ENCODE peak calls at places on chromosome 22, in five cellular contexts. T is A172, L is AG20443, P is Peyer's patch, O is non-pigmented ciliary epithelial cell. E is an unnamed sample.

GRCh38 chr22:33111491-33111890 is 53.3 kb upstream of the SYN3 start:
- DNase-seq in T (no peak), L (no peak), P (no peak), O (no peak), E (no peak)

GRCh38 chr22:48918585-48919186 is 909.0 kb downstream of the BRD1 start:
- DNase-seq in T (no peak), L (no peak), P (no peak), O (no peak), E (no peak)

GRCh38 chr22:19126309-19126666 is 4.1 kb upstream of the DGCR2 start:
- DNase-seq in T (no peak), L (no peak), P (no peak), O (no peak), E (no peak)

GRCh38 chr22:19117111-19117512 is 5.1 kb downstream of the DGCR2 start:
- DNase-seq in T (no peak), L (no peak), P (peak), O (no peak), E (no peak)

GRCh38 chr22:46075764-46076531 is 74.4 kb upstream of the PPARA start:
- DNase-seq in T (no peak), L (no peak), P (peak), O (no peak), E (no peak)

GRCh38 chr22:40486962-40487602 is 116.7 kb downstream of the SGSM3 start:
- DNase-seq in T (no peak), L (no peak), P (no peak), O (no peak), E (no peak)

GRCh38 chr22:28981818-28982499 is 79.7 kb downstream of the C22orf31 start:
- DNase-seq in T (no peak), L (no peak), P (no peak), O (no peak), E (no peak)

GRCh38 chr22:29204617-29205183 is 996 bp upstream of the EMID1 start:
- DNase-seq in T (no peak), L (no peak), P (no peak), O (no peak), E (no peak)

GRCh38 chr22:39457047-39457545 is 284 bp downstream of the MGAT3 start:
- DNase-seq in T (no peak), L (peak), P (no peak), O (no peak), E (no peak)

GRCh38 chr22:19884161-19884953 is 29.7 kb upstream of the GNB1L start:
- DNase-seq in T (no peak), L (no peak), P (peak), O (no peak), E (no peak)

GRCh38 chr22:48340727-48341709 is 1486.7 kb downstream of the BRD1 start:
- DNase-seq in T (no peak), L (no peak), P (peak), O (no peak), E (no peak)

GRCh38 chr22:28799125-28799833 is 1.1 kb downstream of the XBP1 start:
- DNase-seq in T (peak), L (peak), P (no peak), O (peak), E (peak)

GRCh38 chr22:50673231-50674126 is 856 bp downstream of the SHANK3 start:
- DNase-seq in T (no peak), L (peak), P (peak), O (no peak), E (no peak)

GRCh38 chr22:41576877-41577276 is 12.8 kb downstream of the PMM1 start:
- DNase-seq in T (peak), L (peak), P (peak), O (no peak), E (no peak)

GRCh38 chr22:50507421-50507990 is at the start of gene LMF2:
- DNase-seq in T (peak), L (peak), P (peak), O (no peak), E (no peak)

GRCh38 chr22:25059438-25059837 is 106.9 kb downstream of the KIAA1671 start:
- DNase-seq in T (no peak), L (no peak), P (no peak), O (no peak), E (no peak)

GRCh38 chr22:24005201-24005600 is at the start of gene GSTT4:
- DNase-seq in T (no peak), L (peak), P (no peak), O (no peak), E (no peak)

GRCh38 chr22:24928322-24928721 is 18.2 kb downstream of the LHFPL7 start:
- DNase-seq in T (no peak), L (no peak), P (no peak), O (no peak), E (no peak)

GRCh38 chr22:29886601-29887000 is 3.6 kb downstream of the MTMR3 start:
- DNase-seq in T (no peak), L (no peak), P (no peak), O (no peak), E (no peak)

GRCh38 chr22:35212020-35212419 is 45.3 kb upstream of the HMGXB4 start:
- DNase-seq in T (peak), L (no peak), P (no peak), O (no peak), E (peak)

GRCh38 chr22:37189011-37189466 is 992 bp upstream of the C1QTNF6 start:
- DNase-seq in T (peak), L (no peak), P (no peak), O (no peak), E (no peak)

GRCh38 chr22:24803064-24803542 is 2.9 kb upstream of the SGSM1 start:
- DNase-seq in T (peak), L (peak), P (peak), O (no peak), E (no peak)

GRCh38 chr22:46902436-46902835 is 140.0 kb downstream of the TBC1D22A start:
- DNase-seq in T (no peak), L (no peak), P (no peak), O (no peak), E (no peak)

GRCh38 chr22:24432059-24432853 is 4.9 kb downstream of the ADORA2A start:
- DNase-seq in T (peak), L (peak), P (peak), O (no peak), E (no peak)

GRCh38 chr22:23187201-23187600 is 6.9 kb downstream of the BCR start:
- DNase-seq in T (no peak), L (no peak), P (no peak), O (no peak), E (no peak)

GRCh38 chr22:24049978-24050377 is 38.9 kb downstream of the CABIN1 start:
- DNase-seq in T (no peak), L (no peak), P (no peak), O (no peak), E (no peak)

GRCh38 chr22:19820880-19821522 is 33.7 kb downstream of the GNB1L start:
- DNase-seq in T (no peak), L (no peak), P (no peak), O (no peak), E (no peak)

GRCh38 chr22:39382410-39382809 is 17.2 kb upstream of the TAB1 start:
- DNase-seq in T (no peak), L (no peak), P (no peak), O (no peak), E (no peak)

GRCh38 chr22:49333206-49333605 is 494.5 kb downstream of the BRD1 start:
- DNase-seq in T (no peak), L (no peak), P (no peak), O (no peak), E (no peak)

GRCh38 chr22:37199839-37200161 is 11.8 kb upstream of the C1QTNF6 start:
- DNase-seq in T (no peak), L (no peak), P (no peak), O (no peak), E (no peak)

GRCh38 chr22:19632671-19633148 is 81.6 kb upstream of the SEPTIN5 start:
- DNase-seq in T (no peak), L (no peak), P (no peak), O (no peak), E (no peak)

GRCh38 chr22:20439928-20440575 is 2.4 kb upstream of the SCARF2 start:
- DNase-seq in T (no peak), L (no peak), P (peak), O (no peak), E (no peak)

GRCh38 chr22:32544953-32545558 is 70.4 kb downstream of the FBXO7 start:
- DNase-seq in T (no peak), L (peak), P (no peak), O (no peak), E (no peak)

GRCh38 chr22:20106849-20107237 is 9.1 kb upstream of the RANBP1 start:
- DNase-seq in T (no peak), L (no peak), P (peak), O (no peak), E (no peak)

E was measured in AG04450.